ENCODE peak calls at places on chromosomes 6 and 20, in ten cellular contexts. P is sciatic nerve; N is activated CD8-positive, alpha-beta T cell treated with anti-CD3 and anti-CD28 coated beads, Interleukin-2, amount 10 ng/mL, durations not matched to agents 7 days and 5 days; K is choroid plexus epithelial cell; R is H54; L is GM12865; C is T1000; S is T47D; W is stimulated activated CD4-positive, alpha-beta T cell treated with anti-CD3 and anti-CD28 coated beads, TNF-alpha, amount 100 ng/mL, for 1 hour; O is endothelial cell. T is an unnamed sample.

GRCh38 chr20:24575811-24576210 is 106.4 kb downstream of the SYNDIG1 start:
- DNase-seq in P (no peak), N (no peak), K (no peak), R (no peak), L (no peak), C (no peak), S (no peak), W (no peak), O (no peak), T (no peak)

GRCh38 chr6:119535332-119535731 is 185.8 kb upstream of the MAN1A1 start:
- DNase-seq in P (no peak), N (no peak), K (no peak), R (no peak), L (peak; percentile 41), C (no peak), S (no peak), W (no peak), O (no peak), T (no peak)

GRCh38 chr6:150250826-150251225 is 108.0 kb downstream of the PPP1R14C start:
- DNase-seq in P (no peak), N (no peak), K (peak; percentile 62), R (no peak), L (no peak), C (no peak), S (no peak), W (no peak), O (no peak), T (peak; percentile 89)

GRCh38 chr20:51934301-51935002 is 132.1 kb upstream of the SALL4 start:
- DNase-seq in P (no peak), N (no peak), K (peak; percentile 32), R (no peak), L (no peak), C (no peak), S (no peak), W (no peak), O (no peak), T (no peak)

GRCh38 chr6:158536084-158536890 is 23.6 kb upstream of the TMEM181 start:
- DNase-seq in P (peak; percentile 76), N (peak; percentile 82), K (peak; percentile 73), R (peak; percentile 65), L (peak; percentile 75), C (peak; percentile 60), S (peak; percentile 71), W (peak; percentile 61), O (peak; percentile 89), T (peak; percentile 90)

GRCh38 chr6:159110013-159110412 is 59.2 kb upstream of the FNDC1 start:
- DNase-seq in P (no peak), N (peak; percentile 60), K (peak; percentile 85), R (peak; percentile 25), L (peak; percentile 67), C (no peak), S (no peak), W (no peak), O (peak; percentile 49), T (peak; percentile 66)

GRCh38 chr6:65259080-65259479 is 447.9 kb downstream of the EYS start:
- DNase-seq in P (no peak), N (no peak), K (peak; percentile 75), R (peak; percentile 3), L (no peak), C (no peak), S (no peak), W (no peak), O (no peak), T (no peak)

GRCh38 chr20:62739581-62740285 is 31.1 kb downstream of the NTSR1 start:
- DNase-seq in P (no peak), N (peak; percentile 62), K (no peak), R (peak; percentile 83), L (peak; percentile 59), C (no peak), S (no peak), W (no peak), O (no peak), T (peak; percentile 65)

GRCh38 chr6:161694995-161695394 is 421.1 kb upstream of the AGPAT4 start:
- DNase-seq in P (no peak), N (peak; percentile 23), K (peak; percentile 66), R (peak; percentile 6), L (peak; percentile 44), C (no peak), S (no peak), W (no peak), O (no peak), T (peak; percentile 51)

GRCh38 chr6:132401120-132401940 is at the start of gene MOXD1:
- DNase-seq in P (peak; percentile 71), N (no peak), K (peak; percentile 41), R (peak; percentile 47), L (peak; percentile 51), C (peak; percentile 8), S (no peak), W (no peak), O (peak; percentile 52), T (peak; percentile 95)

GRCh38 chr20:9040874-9041524 is 27.9 kb upstream of the PLCB4 start:
- DNase-seq in P (no peak), N (no peak), K (no peak), R (no peak), L (no peak), C (no peak), S (no peak), W (no peak), O (no peak), T (peak; percentile 29)

GRCh38 chr6:166499350-166500163 is 86.9 kb downstream of the RAMACL start:
- DNase-seq in P (no peak), N (no peak), K (no peak), R (no peak), L (peak; percentile 51), C (no peak), S (no peak), W (no peak), O (no peak), T (no peak)

GRCh38 chr20:36676701-36677421 is 30.9 kb upstream of the SLA2 start:
- DNase-seq in P (no peak), N (no peak), K (no peak), R (no peak), L (no peak), C (no peak), S (no peak), W (no peak), O (peak; percentile 12), T (no peak)

GRCh38 chr20:48157970-48158369 is 372.7 kb upstream of the SULF2 start:
- DNase-seq in P (peak; percentile 65), N (no peak), K (peak; percentile 31), R (no peak), L (no peak), C (no peak), S (no peak), W (no peak), O (no peak), T (no peak)

GRCh38 chr6:87806635-87807034 is 104.6 kb upstream of the AKIRIN2 start:
- DNase-seq in P (no peak), N (no peak), K (no peak), R (no peak), L (peak; percentile 34), C (no peak), S (no peak), W (no peak), O (no peak), T (no peak)

GRCh38 chr6:7252390-7252789 is 60.6 kb downstream of the SSR1 start:
- DNase-seq in P (no peak), N (no peak), K (no peak), R (no peak), L (no peak), C (no peak), S (no peak), W (no peak), O (no peak), T (no peak)

GRCh38 chr6:63805808-63806572 is 170.4 kb downstream of the PHF3 start:
- DNase-seq in P (no peak), N (no peak), K (peak; percentile 85), R (no peak), L (no peak), C (peak; percentile 20), S (no peak), W (no peak), O (no peak), T (peak; percentile 56)

GRCh38 chr20:24964518-24964838 is 15.4 kb downstream of the CST7 start:
- DNase-seq in P (no peak), N (no peak), K (no peak), R (no peak), L (no peak), C (no peak), S (no peak), W (no peak), O (no peak), T (no peak)

GRCh38 chr6:170497845-170498281 is 55.2 kb downstream of the PSMB1 start:
- DNase-seq in P (no peak), N (no peak), K (peak; percentile 60), R (peak; percentile 28), L (no peak), C (no peak), S (no peak), W (no peak), O (no peak), T (no peak)

GRCh38 chr6:7692453-7692784 is 33.5 kb upstream of the BMP6 start:
- DNase-seq in P (no peak), N (no peak), K (no peak), R (no peak), L (no peak), C (no peak), S (no peak), W (no peak), O (no peak), T (no peak)

GRCh38 chr20:32535953-32536823 is 48.9 kb downstream of the NOL4L start:
- DNase-seq in P (no peak), N (peak; percentile 92), K (no peak), R (no peak), L (peak; percentile 80), C (no peak), S (peak; percentile 80), W (peak; percentile 53), O (peak; percentile 49), T (peak; percentile 75)

GRCh38 chr6:119856136-119856535 is 506.6 kb upstream of the MAN1A1 start:
- DNase-seq in P (no peak), N (peak; percentile 34), K (peak; percentile 0), R (peak; percentile 5), L (peak; percentile 10), C (no peak), S (no peak), W (no peak), O (no peak), T (no peak)

GRCh38 chr6:32980488-32981038 is 12.2 kb downstream of the BRD2 start:
- DNase-seq in P (no peak), N (no peak), K (no peak), R (no peak), L (no peak), C (no peak), S (no peak), W (no peak), O (no peak), T (no peak)

GRCh38 chr20:57881466-57882405 is 171.9 kb upstream of the PMEPA1 start:
- DNase-seq in P (no peak), N (no peak), K (no peak), R (no peak), L (no peak), C (no peak), S (no peak), W (no peak), O (no peak), T (peak; percentile 43)

GRCh38 chr6:111565316-111566221 is 40.1 kb downstream of the TRAF3IP2 start:
- DNase-seq in P (no peak), N (peak; percentile 49), K (no peak), R (no peak), L (peak; percentile 65), C (no peak), S (no peak), W (peak; percentile 9), O (no peak), T (no peak)

GRCh38 chr20:51446656-51447055 is 95.9 kb downstream of the NFATC2 start:
- DNase-seq in P (no peak), N (no peak), K (peak; percentile 56), R (peak; percentile 86), L (no peak), C (peak; percentile 96), S (no peak), W (no peak), O (no peak), T (peak; percentile 84)

GRCh38 chr20:21575981-21576740 is 62.3 kb upstream of the NKX2-2 start:
- DNase-seq in P (no peak), N (no peak), K (no peak), R (no peak), L (no peak), C (no peak), S (no peak), W (no peak), O (no peak), T (no peak)

GRCh38 chr6:79702701-79703100 is 71.6 kb downstream of the SH3BGRL2 start:
- DNase-seq in P (no peak), N (no peak), K (no peak), R (no peak), L (no peak), C (no peak), S (no peak), W (no peak), O (no peak), T (no peak)

T was measured in AG20443.